ENCODE peak calls at places on chromosomes 3 and 15, in six cellular contexts. Y is left colon, S is left cardiac atrium, T is left kidney, F is cerebellar nuclear complex, O is NB4. Q is an unnamed sample.
A peak's percentile ranks its signal among the peaks of the same experiment; 100 is the strongest.

GRCh38 chr15:44712108-44713005 is 1.0 kb downstream of the B2M start:
- DNase-seq in F (no peak), T (peak; percentile 61), O (peak; percentile 86), S (peak; percentile 78), Y (peak; percentile 88), Q (peak; percentile 77)

GRCh38 chr15:82091636-82092140 is 45.9 kb upstream of the MEX3B start:
- DNase-seq in O (no peak), Y (no peak), T (no peak), F (no peak), S (no peak), Q (no peak)

GRCh38 chr3:123287051-123287961 is 85.6 kb downstream of the SEC22A start:
- DNase-seq in F (no peak), O (no peak), Y (no peak), T (no peak), S (no peak), Q (no peak)

GRCh38 chr3:127171320-127171719 is 21.6 kb upstream of the PRR23E start:
- DNase-seq in O (no peak), S (no peak), T (no peak), F (no peak), Y (no peak), Q (no peak)

GRCh38 chr3:28053759-28054158 is 187.7 kb upstream of the CMC1 start:
- DNase-seq in Y (no peak), F (no peak), T (no peak), S (no peak), O (no peak), Q (no peak)

GRCh38 chr3:123054422-123054821 is 12.4 kb upstream of the PDIA5 start:
- DNase-seq in S (no peak), F (no peak), Y (no peak), O (no peak), T (no peak), Q (no peak)

GRCh38 chr15:81265256-81265943 is 58.5 kb downstream of the STARD5 start:
- DNase-seq in Y (no peak), T (no peak), O (no peak), F (peak; percentile 32), S (no peak), Q (peak; percentile 18)

GRCh38 chr15:40282144-40282869 is 557 bp downstream of the ANKRD63 start:
- DNase-seq in Y (no peak), F (no peak), T (peak; percentile 78), S (no peak), O (peak; percentile 73), Q (peak; percentile 34)

GRCh38 chr15:87706001-87706400 is 550.5 kb downstream of the NTRK3 start:
- DNase-seq in F (peak; percentile 1), T (no peak), Y (no peak), O (no peak), S (no peak), Q (no peak)

GRCh38 chr15:82640672-82641071 is 6.5 kb downstream of the CPEB1 start:
- DNase-seq in F (no peak), Y (no peak), S (no peak), T (no peak), O (no peak), Q (no peak)